ENCODE peak calls at places on chromosomes 6 and 20, in six cellular contexts. K is CD4-positive, CD25-positive, alpha-beta regulatory T cell; R is naive thymus-derived CD4-positive, alpha-beta T cell; C is breast epithelium; I is right lobe of liver; Q is heart right ventricle. L is an unnamed sample. For H3K4me1 and H3K9me3, the result is how much of the 10 kb centered on the place peaks cover.

GRCh38 chr6:16762265-16762546 is 946 bp upstream of the ATXN1 start:
- DNase-seq in K (no peak), I (no peak), Q (no peak), R (no peak), C (no peak), L (no peak)

GRCh38 chr6:33692078-33692759 is 19.3 kb downstream of the UQCC2 start:
- DNase-seq in Q (peak), R (no peak), K (no peak), C (no peak), I (no peak), L (no peak)

GRCh38 chr20:35277127-35277526 is 795 bp downstream of the MMP24OS start:
- DNase-seq in C (no peak), Q (no peak), K (no peak), I (no peak), R (no peak), L (no peak)

GRCh38 chr6:134642217-134642616 is 307.7 kb downstream of the ALDH8A1 start:
- DNase-seq in C (no peak), I (no peak), K (no peak), Q (no peak), R (no peak), L (no peak)

GRCh38 chr20:43193443-43193842 is 3.7 kb upstream of the PTPRT start:
- DNase-seq in Q (no peak), I (no peak), C (no peak), K (no peak), R (no peak), L (no peak)

GRCh38 chr20:47230811-47231256 is 125.7 kb downstream of the ZMYND8 start:
- DNase-seq in I (no peak), K (no peak), Q (no peak), R (no peak), C (no peak), L (no peak)

GRCh38 chr20:10218536-10219451 is at the start of gene SNAP25:
- DNase-seq in C (peak), R (peak), Q (no peak), K (peak), I (peak), L (peak)

GRCh38 chr6:127921982-127922381 is 21.1 kb upstream of the THEMIS start:
- DNase-seq in I (no peak), Q (no peak), C (no peak), R (no peak), K (no peak), L (no peak)

GRCh38 chr6:90369024-90369519 is 72.4 kb upstream of the BACH2 start:
- DNase-seq in K (no peak), I (no peak), Q (no peak), C (no peak), R (no peak), L (peak)

GRCh38 chr6:37582309-37582708 is 82.6 kb upstream of the CCDC167 start:
- DNase-seq in R (no peak), I (no peak), Q (no peak), C (no peak), K (no peak), L (no peak)

GRCh38 chr20:31833931-31834521 is 11.4 kb downstream of the FOXS1 start:
- DNase-seq in I (no peak), C (no peak), Q (no peak), R (no peak), K (no peak), L (no peak)

GRCh38 chr6:128029841-128030240 is 129.0 kb upstream of the THEMIS start:
- DNase-seq in C (no peak), R (no peak), K (no peak), I (no peak), Q (no peak), L (no peak)

GRCh38 chr6:21738180-21739094 is 144.9 kb downstream of the SOX4 start:
- DNase-seq in Q (no peak), K (no peak), I (peak), R (no peak), C (peak), L (no peak)

GRCh38 chr6:13733178-13733851 is 21.7 kb upstream of the RANBP9 start:
- DNase-seq in Q (peak), K (no peak), R (no peak), C (peak), I (peak), L (peak)

GRCh38 chr6:149923327-149923986 is 536 bp upstream of the RAET1G start:
- DNase-seq in K (no peak), C (peak), I (no peak), R (no peak), Q (no peak), L (no peak)

GRCh38 chr6:67606905-67607828 is 1027.9 kb upstream of the ADGRB3 start:
- DNase-seq in I (no peak), K (no peak), R (no peak), C (no peak), Q (no peak), L (no peak)

GRCh38 chr6:113169484-113169883 is 687.7 kb upstream of the MARCKS start:
- DNase-seq in K (no peak), Q (no peak), I (no peak), R (no peak), C (no peak), L (no peak)

GRCh38 chr6:118639054-118639964 is 12.1 kb downstream of the CEP85L start:
- DNase-seq in C (no peak), K (no peak), R (no peak), I (no peak), Q (no peak), L (no peak)

GRCh38 chr20:60820918-60821317 is 431.1 kb upstream of the CDH4 start:
- DNase-seq in Q (no peak), R (no peak), C (no peak), I (no peak), K (no peak), L (no peak)

GRCh38 chr6:54846243-54846856 is at the start of gene FAM83B:
- DNase-seq in Q (peak), I (no peak), C (peak), K (no peak), R (no peak), L (no peak)

GRCh38 chr6:70709826-70710225 is 42.1 kb downstream of the SMAP1 start:
- DNase-seq in K (no peak), Q (no peak), I (no peak), C (no peak), R (no peak), L (no peak)

GRCh38 chr6:169075211-169075621 is 178.4 kb downstream of the THBS2 start:
- DNase-seq in R (no peak), I (no peak), Q (peak), C (no peak), K (no peak), L (no peak)

GRCh38 chr20:49446808-49447207 is 35.7 kb downstream of the KCNB1 start:
- DNase-seq in C (no peak), K (no peak), Q (peak), R (no peak), I (peak), L (no peak)

GRCh38 chr20:60271597-60271996 is 313.4 kb downstream of the CDH26 start:
- DNase-seq in Q (no peak), C (no peak), R (no peak), K (no peak), I (no peak), L (no peak)

GRCh38 chr20:22905667-22906066 is 129.4 kb upstream of the SSTR4 start:
- DNase-seq in I (no peak), K (no peak), Q (peak), R (no peak), C (no peak), L (no peak)

GRCh38 chr20:23244207-23244915 is 106.2 kb upstream of the NXT1 start:
- DNase-seq in I (no peak), K (no peak), R (no peak), C (no peak), Q (no peak), L (no peak)

GRCh38 chr6:125658759-125659431 is 90.5 kb upstream of the HEY2 start:
- DNase-seq in K (no peak), Q (peak), R (no peak), C (no peak), I (no peak), L (no peak)

GRCh38 chr20:19986419-19986818 is 30.7 kb upstream of the NAA20 start:
- DNase-seq in Q (no peak), C (no peak), R (no peak), K (no peak), I (no peak), L (no peak)

GRCh38 chr6:22526753-22527152 is 42.6 kb upstream of the HDGFL1 start:
- DNase-seq in C (no peak), K (no peak), R (no peak), Q (no peak), I (no peak), L (no peak)

GRCh38 chr6:12047304-12047703 is 35.2 kb downstream of the HIVEP1 start:
- DNase-seq in R (no peak), Q (no peak), K (no peak), C (no peak), I (no peak), L (no peak)

GRCh38 chr6:43359381-43359780 is 10.1 kb downstream of the ZNF318 start:
- DNase-seq in R (no peak), I (no peak), K (no peak), C (no peak), Q (no peak), L (no peak)

GRCh38 chr6:109772961-109773431 is 81.9 kb downstream of the FIG4 start:
- DNase-seq in Q (peak), K (no peak), I (peak), C (peak), R (no peak), L (no peak)

GRCh38 chr20:25287631-25288290 is 39.9 kb downstream of the PYGB start:
- DNase-seq in Q (no peak), C (peak), K (no peak), R (no peak), I (peak), L (no peak)

GRCh38 chr6:132279592-132280139 is 121.6 kb downstream of the MOXD1 start:
- DNase-seq in Q (peak), K (peak), R (peak), C (peak), I (peak), L (peak)

GRCh38 chr6:14661188-14661587 is 543.6 kb downstream of the CD83 start:
- DNase-seq in R (peak), I (no peak), Q (no peak), C (no peak), K (no peak), L (no peak)

GRCh38 chr20:50482396-50482890 is 27.7 kb upstream of the PTPN1 start:
- DNase-seq in Q (no peak), C (no peak), K (no peak), R (no peak), I (no peak), L (no peak)

GRCh38 chr6:35230950-35231349 is 17.2 kb downstream of the SCUBE3 start:
- DNase-seq in I (peak), R (no peak), K (no peak), C (no peak), Q (peak), L (no peak)

GRCh38 chr6:11921017-11921438 is 91.1 kb upstream of the HIVEP1 start:
- DNase-seq in Q (peak), R (no peak), I (no peak), K (no peak), C (no peak), L (no peak)

GRCh38 chr20:8330785-8331699 is 199.0 kb downstream of the PLCB1 start:
- DNase-seq in Q (no peak), C (no peak), I (no peak), R (no peak), K (no peak), L (no peak)

GRCh38 chr6:166989427-166990034 is 9.7 kb upstream of the CEP43 start:
- DNase-seq in R (peak), K (peak), I (no peak), C (no peak), Q (no peak), L (no peak)

GRCh38 chr6:142400495-142400894 is 98.7 kb downstream of the ADGRG6 start:
- DNase-seq in K (no peak), I (no peak), Q (no peak), R (no peak), C (no peak), L (peak)
- H3K4me1 ChIP-seq in K (under half), I (under half), Q (under half), R (under half), C (under half), L (under half)

DNA sequence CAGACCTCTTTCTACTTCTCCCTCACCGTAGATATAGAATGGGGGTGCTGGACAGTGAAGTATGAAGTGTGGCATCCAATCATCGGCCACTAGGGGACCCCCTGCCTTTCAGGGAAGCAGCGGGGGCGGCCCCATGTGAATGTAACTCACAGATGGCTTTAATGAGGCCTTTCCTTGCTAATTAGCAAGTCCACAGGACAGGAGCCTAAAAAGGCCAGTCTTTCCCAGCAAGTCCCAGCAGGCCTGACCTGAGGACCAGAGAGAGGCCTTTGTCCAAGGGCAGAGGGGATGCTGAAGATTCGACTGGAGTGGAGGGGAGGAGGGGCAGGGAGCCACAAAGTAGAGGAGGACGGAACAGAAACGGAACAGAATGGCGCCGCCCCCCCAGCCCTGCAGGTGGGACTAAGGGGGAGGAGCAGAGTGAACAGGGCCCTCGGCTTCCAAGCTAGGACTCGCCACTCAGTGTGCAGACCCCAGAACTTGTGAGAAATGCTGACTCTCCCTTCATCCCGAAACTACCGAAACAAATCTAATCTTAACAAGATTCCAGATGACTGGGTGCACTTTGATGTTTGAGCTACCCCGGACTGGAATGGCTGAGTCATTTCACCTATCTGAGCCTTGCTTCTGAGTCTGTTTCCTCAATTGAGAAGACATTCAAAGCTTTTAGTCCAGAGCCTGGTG is 5.8 kb downstream of the C6orf132 start:
- DNase-seq in I (no peak), R (no peak), Q (no peak), K (no peak), C (no peak), L (peak)
- H3K4me3 ChIP-seq in I (no peak), R (no peak), Q (no peak), K (no peak), C (no peak), L (no peak)

GRCh38 chr6:159998543-159998942 is 29.7 kb downstream of the IGF2R start:
- DNase-seq in C (no peak), Q (no peak), K (no peak), I (no peak), R (no peak), L (no peak)
- H3K9me3 ChIP-seq in C (under half), Q (under half), K (under half), I (under half), R (under half), L (under half)

GRCh38 chr6:143692696-143693095 is 14.9 kb downstream of the PHACTR2 start:
- DNase-seq in I (no peak), R (no peak), C (no peak), K (no peak), Q (no peak), L (no peak)

GRCh38 chr6:143691900-143692572 is 14.3 kb downstream of the PHACTR2 start:
- DNase-seq in I (no peak), R (no peak), C (no peak), K (no peak), Q (no peak), L (no peak)

GRCh38 chr6:143695106-143696059 is 17.6 kb downstream of the PHACTR2 start:
- DNase-seq in R (no peak), I (no peak), C (no peak), Q (no peak), K (no peak), L (no peak)

GRCh38 chr6:143694560-143694959 is 16.8 kb downstream of the PHACTR2 start:
- DNase-seq in R (no peak), Q (no peak), I (no peak), C (no peak), K (no peak), L (no peak)

DNA sequence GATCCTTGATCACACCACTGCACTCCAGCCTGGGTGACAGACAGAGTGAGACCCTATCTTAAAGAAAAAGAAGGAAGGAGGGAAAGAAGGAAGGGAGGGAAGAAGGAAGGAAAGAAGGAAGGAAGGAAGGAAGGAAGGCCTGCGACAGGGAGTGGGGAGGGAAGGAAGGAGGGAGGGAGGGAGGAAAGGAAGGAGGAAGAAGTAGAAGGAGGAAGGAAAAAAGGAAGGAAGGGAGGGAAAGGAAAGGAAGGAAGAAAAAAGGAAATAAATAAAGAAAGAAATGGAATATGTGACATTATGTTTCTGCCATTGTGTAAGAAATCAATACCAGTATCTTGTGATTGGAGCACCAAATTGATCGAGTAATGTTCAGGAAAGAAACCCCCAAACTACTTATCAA is 16.2 kb downstream of the PHACTR2 start:
- DNase-seq in K (no peak), I (no peak), R (no peak), Q (no peak), C (no peak), L (no peak)
- H3K4me1 ChIP-seq in K (under half), I (under half), R (under half), Q (half or more), C (under half), L (under half)

GRCh38 chr6:161434921-161435411 is 161.1 kb upstream of the AGPAT4 start:
- DNase-seq in I (no peak), Q (no peak), C (no peak), K (no peak), R (no peak), L (peak)

GRCh38 chr6:161436106-161436876 is 162.4 kb upstream of the AGPAT4 start:
- DNase-seq in K (no peak), I (no peak), R (no peak), C (no peak), Q (no peak), L (no peak)

GRCh38 chr6:161435426-161436065 is 161.7 kb upstream of the AGPAT4 start:
- DNase-seq in Q (no peak), C (no peak), I (no peak), K (no peak), R (no peak), L (no peak)

GRCh38 chr6:161432546-161432945 is 158.7 kb upstream of the AGPAT4 start:
- DNase-seq in R (no peak), I (no peak), K (no peak), C (no peak), Q (no peak), L (no peak)

GRCh38 chr6:161434331-161434730 is 160.5 kb upstream of the AGPAT4 start:
- DNase-seq in Q (no peak), I (no peak), R (no peak), C (no peak), K (no peak), L (no peak)
- H3K4me3 ChIP-seq in Q (no peak), I (no peak), R (no peak), C (no peak), K (no peak), L (no peak)

GRCh38 chr6:46648869-46649488 is 3.6 kb downstream of the CYP39A1 start:
- DNase-seq in K (no peak), C (no peak), Q (no peak), R (no peak), I (no peak), L (no peak)
- H3K9me3 ChIP-seq in K (under half), C (under half), Q (under half), R (under half), I (under half), L (under half)